ENCODE peak calls at places on chromosome 2, in five cellular contexts. One of them, this sample, is unnamed. For H3K4me1, the result is how much of the 10 kb centered on the place peaks cover.

GRCh38 chr2:177585234-177585863 is 192.8 kb downstream of the AGPS start:
- DNase-seq in HCT116: no peak
- DNase-seq in Peyer's patch: no peak
- DNase-seq in right lobe of liver: peak
- DNase-seq in body of pancreas: peak
- DNase-seq in this sample: no peak

GRCh38 chr2:120470041-120470716 is 124.2 kb downstream of the INHBB start:
- DNase-seq in HCT116: no peak
- DNase-seq in Peyer's patch: peak
- DNase-seq in right lobe of liver: peak
- DNase-seq in body of pancreas: peak
- DNase-seq in this sample: no peak

GRCh38 chr2:53880756-53881155 is 21.0 kb upstream of the GPR75 start:
- DNase-seq in HCT116: no peak
- DNase-seq in Peyer's patch: no peak
- DNase-seq in right lobe of liver: no peak
- DNase-seq in body of pancreas: no peak
- DNase-seq in this sample: no peak

GRCh38 chr2:26292646-26293045 is 47.9 kb downstream of the HADHB start:
- DNase-seq in HCT116: no peak
- DNase-seq in Peyer's patch: no peak
- DNase-seq in right lobe of liver: no peak
- DNase-seq in body of pancreas: no peak
- DNase-seq in this sample: no peak

GRCh38 chr2:162221064-162221463 is 22.2 kb downstream of the FAP start:
- DNase-seq in HCT116: peak
- DNase-seq in Peyer's patch: peak
- DNase-seq in right lobe of liver: peak
- DNase-seq in body of pancreas: peak
- DNase-seq in this sample: no peak

GRCh38 chr2:43899589-43899988 is 60.8 kb downstream of the ABCG8 start:
- DNase-seq in HCT116: no peak
- DNase-seq in Peyer's patch: no peak
- DNase-seq in right lobe of liver: no peak
- DNase-seq in body of pancreas: no peak
- DNase-seq in this sample: no peak

GRCh38 chr2:237456200-237456731 is 30.8 kb upstream of the MLPH start:
- DNase-seq in HCT116: no peak
- DNase-seq in Peyer's patch: no peak
- DNase-seq in right lobe of liver: no peak
- DNase-seq in body of pancreas: no peak
- DNase-seq in this sample: no peak

GRCh38 chr2:23124214-23124735 is 260.7 kb upstream of the KLHL29 start:
- DNase-seq in HCT116: no peak
- DNase-seq in Peyer's patch: no peak
- DNase-seq in right lobe of liver: no peak
- DNase-seq in body of pancreas: no peak
- DNase-seq in this sample: peak

GRCh38 chr2:85796549-85797262 is 42.9 kb downstream of the ATOH8 start:
- DNase-seq in HCT116: no peak
- DNase-seq in Peyer's patch: peak
- DNase-seq in right lobe of liver: peak
- DNase-seq in body of pancreas: peak
- DNase-seq in this sample: no peak

GRCh38 chr2:197700960-197701359 is 4.2 kb upstream of the MARS2 start:
- DNase-seq in HCT116: no peak
- DNase-seq in Peyer's patch: no peak
- DNase-seq in right lobe of liver: no peak
- DNase-seq in body of pancreas: no peak
- DNase-seq in this sample: no peak

DNA sequence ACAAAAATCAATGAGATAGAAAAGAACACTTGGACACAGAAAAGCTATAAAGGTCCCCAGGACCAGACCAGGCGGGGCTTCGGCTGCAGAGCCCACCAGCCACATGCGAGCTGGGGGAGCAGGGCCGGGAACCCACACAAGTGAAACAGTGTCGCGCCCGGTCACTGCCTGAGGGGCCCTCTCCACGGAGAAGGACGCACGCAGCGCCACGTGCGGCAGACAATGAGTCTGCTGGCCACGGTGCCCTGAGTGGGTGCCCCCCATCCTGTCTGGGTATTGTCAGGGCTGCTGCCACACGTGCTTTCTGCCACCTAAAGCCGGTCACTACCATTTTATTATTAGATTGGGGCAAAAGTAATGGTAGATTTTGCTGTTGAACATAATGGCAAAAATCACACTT is 207.9 kb upstream of the HDAC4 start:
- DNase-seq in HCT116: no peak
- DNase-seq in Peyer's patch: peak
- DNase-seq in right lobe of liver: peak
- DNase-seq in body of pancreas: no peak
- DNase-seq in this sample: peak
- H3K4me1 ChIP-seq in HCT116: under half
- H3K4me1 ChIP-seq in Peyer's patch: under half
- H3K4me1 ChIP-seq in right lobe of liver: under half
- H3K4me1 ChIP-seq in body of pancreas: under half
- H3K4me1 ChIP-seq in this sample: under half

GRCh38 chr2:168454737-168455691 is 1.1 kb upstream of the CERS6 start:
- DNase-seq in HCT116: no peak
- DNase-seq in Peyer's patch: no peak
- DNase-seq in right lobe of liver: no peak
- DNase-seq in body of pancreas: no peak
- DNase-seq in this sample: no peak
- H3K4me3 ChIP-seq in HCT116: peak
- H3K4me3 ChIP-seq in Peyer's patch: peak
- H3K4me3 ChIP-seq in right lobe of liver: peak
- H3K4me3 ChIP-seq in body of pancreas: no peak
- H3K4me3 ChIP-seq in this sample: peak

DNA sequence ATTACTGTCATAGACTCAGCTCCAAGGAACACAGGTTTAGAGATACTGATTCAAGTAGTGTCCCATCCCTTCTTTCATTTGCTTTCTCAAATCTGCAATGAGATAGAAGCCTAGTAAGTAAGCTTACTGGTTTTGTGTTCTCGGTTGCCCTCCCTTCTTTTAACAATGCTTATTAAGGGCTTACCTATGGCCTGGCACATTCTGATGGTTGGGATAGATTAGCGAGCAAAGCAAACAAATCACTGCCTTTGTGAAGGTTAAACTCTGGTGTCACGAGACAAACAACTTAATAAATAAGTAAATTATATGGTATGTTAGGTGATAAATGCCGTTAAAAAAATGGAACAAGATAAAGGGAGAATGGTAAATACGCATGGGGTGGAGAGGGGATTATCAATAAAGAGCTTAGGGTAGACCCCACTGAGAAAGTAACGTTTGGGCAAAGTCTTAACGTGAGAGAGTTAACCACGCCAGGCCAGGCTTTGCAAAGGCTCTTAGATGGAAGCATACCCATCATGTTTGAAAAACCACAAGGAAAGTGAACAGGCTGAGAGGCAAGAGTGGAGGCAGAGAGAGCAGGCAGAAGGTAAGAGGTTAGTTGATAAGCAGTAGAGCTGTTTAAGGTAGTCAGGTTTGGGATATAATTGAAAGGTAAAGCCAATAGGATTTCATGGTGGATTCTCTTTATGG is 31.0 kb downstream of the EIF2AK3 start:
- DNase-seq in HCT116: no peak
- DNase-seq in Peyer's patch: no peak
- DNase-seq in right lobe of liver: no peak
- DNase-seq in body of pancreas: no peak
- DNase-seq in this sample: no peak
- TF ChIP-seq POLR2A in HCT116: no peak
- TF ChIP-seq POLR2A in Peyer's patch: no peak
- TF ChIP-seq POLR2A in right lobe of liver: no peak
- TF ChIP-seq POLR2A in body of pancreas: no peak
- TF ChIP-seq POLR2A in this sample: no peak

DNA sequence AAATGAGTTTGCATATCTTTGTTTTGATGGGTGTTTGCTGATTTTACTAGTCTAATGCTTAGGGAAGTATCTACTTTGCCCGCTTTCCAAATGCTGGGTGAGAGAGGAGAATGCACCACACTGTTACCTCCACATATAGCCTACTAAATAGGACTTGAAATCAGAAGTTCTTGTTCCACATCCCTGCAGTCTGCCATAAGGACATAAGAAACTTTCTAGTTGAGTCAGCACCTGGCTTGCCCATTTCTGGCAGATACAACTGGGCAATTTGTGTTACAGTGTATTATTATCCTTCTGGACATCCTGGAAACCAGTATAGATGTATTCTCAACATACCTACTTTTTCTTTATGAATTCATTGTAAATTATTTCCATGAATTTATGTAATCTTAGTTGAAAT is 29.5 kb downstream of the ANXA4 start:
- DNase-seq in HCT116: no peak
- DNase-seq in Peyer's patch: no peak
- DNase-seq in right lobe of liver: no peak
- DNase-seq in body of pancreas: no peak
- DNase-seq in this sample: no peak
- H3K4me1 ChIP-seq in HCT116: half or more
- H3K4me1 ChIP-seq in Peyer's patch: under half
- H3K4me1 ChIP-seq in right lobe of liver: under half
- H3K4me1 ChIP-seq in body of pancreas: half or more
- H3K4me1 ChIP-seq in this sample: half or more

This sample was measured in vagina.